ENCODE peak calls at places on chromosome 13, in five cellular contexts. C is progenitor cell of endocrine pancreas; X is choroid plexus epithelial cell; B is EH; F is activated CD8-positive, alpha-beta memory T cell treated with anti-CD3 and anti-CD28 coated beads for 4 hours. J is an unnamed sample.

GRCh38 chr13:83880275-83881027 is 1.8 kb downstream of the SLITRK1 start:
- DNase-seq in C (no peak), B (no peak), X (no peak), F (no peak), J (no peak)

GRCh38 chr13:99314640-99315176 is 7.5 kb upstream of the GPR183 start:
- DNase-seq in C (no peak), B (peak), X (peak), F (peak), J (no peak)

GRCh38 chr13:113129921-113130750 is 7.5 kb downstream of the F10 start:
- DNase-seq in C (peak), B (no peak), X (peak), F (no peak), J (peak)

GRCh38 chr13:113930711-113931637 is 42.9 kb downstream of the C13orf46 start:
- DNase-seq in C (no peak), X (no peak), F (peak), B (no peak), J (no peak)

GRCh38 chr13:34346626-34347025 is 528.7 kb downstream of the RFC3 start:
- DNase-seq in B (peak), X (peak), F (no peak), C (no peak), J (no peak)

GRCh38 chr13:34914416-34914815 is 27.7 kb upstream of the NBEA start:
- DNase-seq in F (no peak), B (peak), X (no peak), C (no peak), J (no peak)

GRCh38 chr13:43815204-43815603 is 28.4 kb upstream of the ENOX1 start:
- DNase-seq in X (peak), B (peak), F (no peak), C (no peak), J (no peak)

GRCh38 chr13:111577429-111577828 is 257.0 kb downstream of the TEX29 start:
- DNase-seq in X (no peak), C (no peak), F (no peak), B (no peak), J (no peak)

GRCh38 chr13:86900906-86901305 is 770.3 kb upstream of the SLITRK5 start:
- DNase-seq in X (no peak), C (no peak), F (no peak), B (no peak), J (no peak)

GRCh38 chr13:42876270-42876714 is 94.9 kb downstream of the FAM216B start:
- DNase-seq in X (no peak), F (no peak), C (no peak), B (no peak), J (no peak)

GRCh38 chr13:24148414-24149305 is 11.9 kb upstream of the SPATA13 start:
- DNase-seq in F (no peak), B (peak), C (no peak), X (peak), J (no peak)

GRCh38 chr13:20015763-20016162 is 57.2 kb downstream of the ZMYM2 start:
- DNase-seq in X (no peak), C (no peak), B (no peak), F (no peak), J (no peak)

GRCh38 chr13:80132741-80133601 is 208.0 kb downstream of the SPRY2 start:
- DNase-seq in F (no peak), X (peak), C (peak), B (peak), J (peak)

GRCh38 chr13:110922506-110922905 is 7.6 kb upstream of the ANKRD10 start:
- DNase-seq in F (no peak), C (no peak), B (no peak), X (no peak), J (no peak)

GRCh38 chr13:95403349-95404140 is 102.3 kb upstream of the ABCC4 start:
- DNase-seq in F (no peak), X (peak), C (no peak), B (peak), J (no peak)

GRCh38 chr13:32548837-32549236 is 10.2 kb upstream of the N4BP2L2 start:
- DNase-seq in C (no peak), B (peak), F (no peak), X (peak), J (no peak)

GRCh38 chr13:69566104-69566716 is 541.4 kb upstream of the ATXN8OS start:
- DNase-seq in F (no peak), C (no peak), B (no peak), X (no peak), J (no peak)

GRCh38 chr13:80957019-80957650 is 616.2 kb upstream of the SPRY2 start:
- DNase-seq in B (no peak), F (no peak), X (no peak), C (no peak), J (no peak)

GRCh38 chr13:82772802-82773201 is 1109.5 kb downstream of the SLITRK1 start:
- DNase-seq in X (peak), C (no peak), F (no peak), B (peak), J (no peak)

GRCh38 chr13:36297259-36297599 is 385 bp downstream of the CCDC169 start:
- DNase-seq in X (peak), C (no peak), B (peak), F (no peak), J (no peak)

GRCh38 chr13:75876371-75877050 is 240.4 kb downstream of the LMO7 start:
- DNase-seq in B (peak), X (peak), C (peak), F (peak), J (no peak)

GRCh38 chr13:21478881-21479808 is 20.0 kb upstream of the ZDHHC20 start:
- DNase-seq in F (peak), C (no peak), X (peak), B (peak), J (no peak)

GRCh38 chr13:45860240-45860639 is 8.7 kb upstream of the SIAH3 start:
- DNase-seq in B (no peak), X (no peak), F (no peak), C (no peak), J (no peak)

GRCh38 chr13:75458696-75459422 is 23.1 kb downstream of the TBC1D4 start:
- DNase-seq in X (peak), C (no peak), F (no peak), B (no peak), J (no peak)

GRCh38 chr13:93425411-93425810 is 198.8 kb downstream of the GPC6 start:
- DNase-seq in C (no peak), X (no peak), B (no peak), F (no peak), J (no peak)

GRCh38 chr13:59319276-59319675 is 844.5 kb downstream of the DIAPH3 start:
- DNase-seq in C (no peak), X (no peak), B (no peak), F (no peak), J (no peak)

GRCh38 chr13:75180805-75181455 is 301.0 kb downstream of the TBC1D4 start:
- DNase-seq in F (no peak), B (peak), X (peak), C (no peak), J (no peak)

GRCh38 chr13:113989585-113990300 is 15.9 kb upstream of the C13orf46 start:
- DNase-seq in B (no peak), F (no peak), X (no peak), C (no peak), J (peak)

GRCh38 chr13:19794552-19795143 is 11.9 kb upstream of the PSPC1 start:
- DNase-seq in C (peak), F (no peak), X (no peak), B (no peak), J (no peak)

GRCh38 chr13:44758595-44759221 is 182.6 kb upstream of the TSC22D1 start:
- DNase-seq in B (peak), F (no peak), X (peak), C (no peak), J (no peak)

GRCh38 chr13:49421391-49421790 is 22.5 kb downstream of the CAB39L start:
- DNase-seq in C (no peak), X (peak), F (no peak), B (peak), J (no peak)

GRCh38 chr13:35600137-35600536 is 123.6 kb upstream of the MAB21L1 start:
- DNase-seq in C (no peak), X (peak), F (no peak), B (peak), J (no peak)

J was measured in Right ventricle myocardium inferior.